ENCODE peak calls at places on chromosomes 5 and 9, in four cellular contexts. E is astrocyte of the spinal cord, F is progenitor cell of endocrine pancreas, H is spleen. A is an unnamed sample.

GRCh38 chr9:17988489-17988888 is 409.6 kb downstream of the SH3GL2 start:
- DNase-seq in E (no peak), F (no peak), H (no peak), A (no peak)

GRCh38 chr9:129695870-129696269 is 30.4 kb downstream of the PRRX2 start:
- DNase-seq in E (no peak), F (no peak), H (no peak), A (no peak)

GRCh38 chr5:95861221-95861857 is 38.8 kb upstream of the GLRX start:
- DNase-seq in E (peak), F (no peak), H (no peak), A (no peak)

GRCh38 chr5:97874491-97874890 is 691.4 kb upstream of the RIOK2 start:
- DNase-seq in E (peak), F (no peak), H (no peak), A (no peak)

GRCh38 chr5:150751096-150751891 is 7.5 kb downstream of the DCTN4 start:
- DNase-seq in E (peak), F (no peak), H (no peak), A (no peak)

GRCh38 chr9:108831496-108832178 is 24.1 kb downstream of the ACTL7B start:
- DNase-seq in E (no peak), F (no peak), H (no peak), A (no peak)

GRCh38 chr9:85647571-85647970 is 94.2 kb downstream of the AGTPBP1 start:
- DNase-seq in E (no peak), F (no peak), H (no peak), A (no peak)

GRCh38 chr5:53092242-53092641 is 17.3 kb downstream of the MOCS2 start:
- DNase-seq in E (no peak), F (no peak), H (no peak), A (no peak)

GRCh38 chr5:79075646-79076426 is 6.3 kb downstream of the BHMT2 start:
- DNase-seq in E (no peak), F (no peak), H (no peak), A (no peak)

GRCh38 chr9:68999393-69000105 is 14.4 kb downstream of the PRKACG start:
- DNase-seq in E (peak), F (peak), H (peak), A (no peak)

GRCh38 chr9:129383415-129384088 is 205.5 kb upstream of the IER5L start:
- DNase-seq in E (peak), F (no peak), H (peak), A (peak)

GRCh38 chr5:157828949-157829639 is 29.9 kb downstream of the CLINT1 start:
- DNase-seq in E (no peak), F (no peak), H (no peak), A (no peak)

GRCh38 chr9:137023157-137023556 is 4.9 kb downstream of the ABCA2 start:
- DNase-seq in E (no peak), F (no peak), H (no peak), A (no peak)

GRCh38 chr5:154240595-154240994 is 50.1 kb downstream of the GALNT10 start:
- DNase-seq in E (no peak), F (no peak), H (no peak), A (no peak)

GRCh38 chr5:5304361-5305035 is 118.0 kb upstream of the ICE1 start:
- DNase-seq in E (no peak), F (no peak), H (no peak), A (no peak)

GRCh38 chr9:97848582-97849237 is 4.3 kb upstream of the FOXE1 start:
- DNase-seq in E (no peak), F (no peak), H (peak), A (no peak)

GRCh38 chr5:96336351-96336985 is 96.6 kb downstream of the PCSK1 start:
- DNase-seq in E (peak), F (peak), H (no peak), A (no peak)

GRCh38 chr5:132496631-132497487 is 6.3 kb upstream of the IRF1 start:
- DNase-seq in E (peak), F (peak), H (peak), A (no peak)

GRCh38 chr9:101485873-101486692 is 47.6 kb upstream of the RNF20 start:
- DNase-seq in E (peak), F (peak), H (no peak), A (peak)

GRCh38 chr9:135218331-135219225 is 131.1 kb downstream of the OLFM1 start:
- DNase-seq in E (no peak), F (no peak), H (peak), A (peak)

GRCh38 chr9:37146372-37146771 is 26.0 kb downstream of the ZCCHC7 start:
- DNase-seq in E (no peak), F (no peak), H (no peak), A (no peak)

GRCh38 chr5:116573617-116574431 is 799 bp downstream of the SEMA6A start:
- DNase-seq in E (peak), F (peak), H (peak), A (no peak)

GRCh38 chr5:172603425-172603824 is 37.6 kb upstream of the NEURL1B start:
- DNase-seq in E (no peak), F (no peak), H (peak), A (no peak)

GRCh38 chr9:123763910-123764588 is 165.9 kb downstream of the DENND1A start:
- DNase-seq in E (peak), F (no peak), H (no peak), A (no peak)

GRCh38 chr9:35691325-35691631 is 1.6 kb upstream of the TPM2 start:
- DNase-seq in E (no peak), F (no peak), H (no peak), A (no peak)

GRCh38 chr5:38615042-38615441 is 58.6 kb upstream of the LIFR start:
- DNase-seq in E (no peak), F (no peak), H (no peak), A (no peak)

GRCh38 chr5:38618154-38618553 is 61.7 kb upstream of the LIFR start:
- DNase-seq in E (no peak), F (no peak), H (no peak), A (no peak)

GRCh38 chr5:38613992-38614836 is 57.8 kb upstream of the LIFR start:
- DNase-seq in E (no peak), F (no peak), H (no peak), A (no peak)

GRCh38 chr5:38613475-38613874 is 57.0 kb upstream of the LIFR start:
- DNase-seq in E (no peak), F (no peak), H (no peak), A (no peak)

DNA sequence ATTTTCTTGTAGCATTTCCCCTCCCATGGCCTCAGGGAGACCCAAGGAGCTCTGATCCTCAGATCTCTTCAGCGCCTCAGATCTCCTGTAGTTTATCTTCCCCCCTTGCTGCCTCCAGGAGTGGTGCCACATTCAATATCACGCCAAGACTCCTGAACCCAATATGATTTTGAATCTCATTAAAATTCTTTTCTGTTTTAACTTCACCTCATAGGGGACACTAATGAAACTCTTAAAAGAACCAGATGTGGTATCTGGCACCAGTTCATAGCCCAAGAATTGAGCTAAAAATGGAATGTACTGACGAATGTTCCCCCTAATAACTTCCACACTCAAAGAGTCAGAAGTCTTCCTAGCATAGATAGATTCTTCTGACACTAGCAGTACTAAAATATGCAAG is 59.6 kb upstream of the LIFR start:
- DNase-seq in E (peak), F (no peak), H (no peak), A (no peak)
- TF ChIP-seq CTCF in E (no peak), F (no peak), H (no peak), A (no peak)

DNA sequence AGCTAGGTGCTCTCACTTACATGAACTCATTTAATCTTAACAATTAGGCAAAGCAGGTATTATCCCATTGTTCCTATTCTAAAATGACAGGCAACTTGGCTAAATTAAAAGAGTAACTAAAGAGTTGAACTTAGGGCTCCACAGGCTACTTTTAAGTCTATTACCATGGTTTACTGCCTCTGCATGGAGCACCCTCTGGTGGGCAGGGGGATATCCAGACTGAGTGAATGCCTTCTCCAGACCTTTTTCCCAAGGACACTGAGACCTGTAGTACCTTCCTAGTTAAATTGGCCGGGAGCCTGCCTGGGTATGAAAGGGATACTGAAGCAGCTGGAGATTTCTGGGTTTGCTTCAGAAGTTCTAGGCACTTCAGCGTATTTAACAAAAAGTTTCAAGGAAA is 238.1 kb downstream of the ELAVL2 start:
- DNase-seq in E (no peak), F (no peak), H (no peak), A (no peak)
- TF ChIP-seq CTCF in E (no peak), F (no peak), H (no peak), A (no peak)

GRCh38 chr9:132511191-132511999 is 71.0 kb upstream of the BARHL1 start:
- DNase-seq in E (no peak), F (no peak), H (peak), A (no peak)
- TF ChIP-seq CTCF in E (no peak), F (no peak), H (no peak), A (no peak)

GRCh38 chr5:134524826-134525686 is at the start of gene JADE2:
- DNase-seq in E (peak), F (peak), H (peak), A (no peak)
- TF ChIP-seq CTCF in E (peak), F (no peak), H (peak), A (peak)

A was measured in chondrocyte.